ENCODE peak calls at places on chromosomes 6 and 20, in nine cellular contexts. E, G, Z, I, O, B, C, U and K are unnamed samples. For H3K4me1, the result is how much of the 10 kb centered on the place peaks cover.

GRCh38 chr6:24919404-24919892 is 16.3 kb downstream of the RIPOR2 start:
- ATAC-seq in E (no peak), U (no peak), O (no peak), C (no peak), G (peak), Z (no peak), I (no peak), B (no peak), K (no peak)

GRCh38 chr20:18046535-18046934 is 11.2 kb downstream of the OVOL2 start:
- ATAC-seq in E (no peak), Z (no peak), B (no peak), O (no peak), C (no peak), G (no peak), U (no peak), I (no peak), K (no peak)

GRCh38 chr6:161394437-161394836 is 120.6 kb upstream of the AGPAT4 start:
- ATAC-seq in U (no peak), C (no peak), B (peak), E (no peak), G (no peak), Z (no peak), O (no peak), I (no peak), K (no peak)

GRCh38 chr6:141107562-141108160 is 1025.1 kb upstream of the GJE1 start:
- ATAC-seq in Z (no peak), I (no peak), G (no peak), U (peak), B (no peak), C (peak), O (peak), E (no peak), K (no peak)

GRCh38 chr20:24370911-24371695 is 98.3 kb upstream of the SYNDIG1 start:
- ATAC-seq in U (no peak), Z (no peak), I (no peak), G (no peak), O (no peak), E (no peak), B (no peak), C (no peak), K (no peak)

GRCh38 chr6:119470893-119471542 is 121.5 kb upstream of the MAN1A1 start:
- ATAC-seq in Z (no peak), U (no peak), C (no peak), G (no peak), I (no peak), B (no peak), E (no peak), O (no peak), K (no peak)

GRCh38 chr6:814378-815347 is 121.7 kb upstream of the EXOC2 start:
- ATAC-seq in E (no peak), C (no peak), B (peak), G (no peak), I (no peak), Z (no peak), U (no peak), O (no peak), K (no peak)

GRCh38 chr6:157144861-157145260 is 178.5 kb downstream of the TMEM242 start:
- ATAC-seq in O (no peak), C (no peak), G (peak), B (peak), U (no peak), Z (no peak), E (no peak), I (no peak), K (no peak)

GRCh38 chr20:9215539-9215938 is 146.7 kb downstream of the PLCB4 start:
- ATAC-seq in E (no peak), O (peak), Z (no peak), G (no peak), I (no peak), B (no peak), U (no peak), C (no peak), K (no peak)

GRCh38 chr6:166900956-166901607 is 55.3 kb downstream of the RNASET2 start:
- ATAC-seq in B (no peak), U (no peak), C (no peak), E (no peak), Z (no peak), G (no peak), O (no peak), I (no peak), K (no peak)

GRCh38 chr6:161544801-161545490 is 271.1 kb upstream of the AGPAT4 start:
- ATAC-seq in I (no peak), B (no peak), G (no peak), Z (no peak), O (no peak), E (no peak), C (no peak), U (no peak), K (no peak)

GRCh38 chr20:14142171-14142570 is 146.9 kb downstream of the MACROD2 start:
- ATAC-seq in O (peak), G (peak), Z (peak), I (peak), U (peak), C (peak), B (peak), E (peak), K (peak)

GRCh38 chr20:57672164-57672563 is 37.7 kb downstream of the PMEPA1 start:
- ATAC-seq in Z (peak), I (no peak), O (no peak), U (no peak), B (peak), E (no peak), C (no peak), G (peak), K (peak)

GRCh38 chr6:88641178-88641903 is 322.1 kb downstream of the RNGTT start:
- ATAC-seq in B (no peak), G (no peak), E (no peak), I (no peak), C (no peak), U (no peak), O (no peak), Z (no peak), K (no peak)

GRCh38 chr6:47438481-47439347 is 38.9 kb upstream of the CD2AP start:
- ATAC-seq in B (peak), I (no peak), Z (peak), U (no peak), G (peak), C (no peak), E (no peak), O (no peak), K (peak)

GRCh38 chr20:25230177-25230831 is 17.6 kb upstream of the PYGB start:
- ATAC-seq in B (no peak), E (no peak), U (no peak), I (peak), Z (peak), G (no peak), C (no peak), O (no peak), K (no peak)

GRCh38 chr6:79201127-79201526 is 33.4 kb downstream of the HMGN3 start:
- ATAC-seq in B (no peak), G (no peak), C (no peak), E (no peak), Z (no peak), O (no peak), I (no peak), U (no peak), K (no peak)

GRCh38 chr6:166567107-166567506 is 19.4 kb downstream of the RAMACL start:
- ATAC-seq in U (peak), E (no peak), I (no peak), C (peak), Z (no peak), G (peak), B (peak), O (no peak), K (peak)

GRCh38 chr6:548091-548490 is 108.8 kb downstream of the HUS1B start:
- ATAC-seq in Z (no peak), E (no peak), C (no peak), B (no peak), O (no peak), U (no peak), G (no peak), I (no peak), K (no peak)

GRCh38 chr6:11251553-11252358 is 19.3 kb upstream of the NEDD9 start:
- ATAC-seq in B (peak), G (peak), C (peak), Z (peak), E (peak), U (peak), I (peak), O (no peak), K (peak)

GRCh38 chr6:104462811-104463599 is 396.7 kb downstream of the HACE1 start:
- ATAC-seq in G (no peak), I (no peak), O (no peak), B (no peak), E (no peak), Z (no peak), U (no peak), C (no peak), K (no peak)

GRCh38 chr20:45010399-45010828 is 44.1 kb downstream of the STK4 start:
- ATAC-seq in I (no peak), Z (no peak), U (peak), C (peak), B (no peak), O (no peak), G (no peak), E (no peak), K (no peak)

GRCh38 chr6:47116616-47117015 is 74.5 kb upstream of the ADGRF1 start:
- ATAC-seq in E (no peak), C (peak), B (no peak), I (no peak), G (no peak), Z (no peak), O (no peak), U (peak), K (no peak)

GRCh38 chr6:132227937-132228336 is 173.3 kb downstream of the MOXD1 start:
- ATAC-seq in E (no peak), B (peak), Z (peak), U (no peak), G (no peak), O (no peak), I (no peak), C (no peak), K (peak)

GRCh38 chr6:45933855-45934254 is 81.8 kb downstream of the CLIC5 start:
- ATAC-seq in U (no peak), O (no peak), G (no peak), Z (no peak), C (no peak), I (no peak), B (no peak), E (no peak), K (no peak)

GRCh38 chr6:148144917-148145521 is 197.6 kb upstream of the SASH1 start:
- ATAC-seq in U (peak), C (no peak), O (peak), Z (no peak), I (peak), G (peak), E (no peak), B (no peak), K (no peak)

GRCh38 chr20:35870541-35871307 is 83.6 kb downstream of the SCAND1 start:
- ATAC-seq in O (no peak), C (peak), U (peak), B (no peak), I (no peak), Z (no peak), E (peak), G (no peak), K (no peak)

GRCh38 chr6:13485923-13486557 is 1.4 kb downstream of the GFOD1 start:
- ATAC-seq in U (peak), C (peak), Z (peak), E (peak), G (peak), I (no peak), O (no peak), B (peak), K (no peak)

DNA sequence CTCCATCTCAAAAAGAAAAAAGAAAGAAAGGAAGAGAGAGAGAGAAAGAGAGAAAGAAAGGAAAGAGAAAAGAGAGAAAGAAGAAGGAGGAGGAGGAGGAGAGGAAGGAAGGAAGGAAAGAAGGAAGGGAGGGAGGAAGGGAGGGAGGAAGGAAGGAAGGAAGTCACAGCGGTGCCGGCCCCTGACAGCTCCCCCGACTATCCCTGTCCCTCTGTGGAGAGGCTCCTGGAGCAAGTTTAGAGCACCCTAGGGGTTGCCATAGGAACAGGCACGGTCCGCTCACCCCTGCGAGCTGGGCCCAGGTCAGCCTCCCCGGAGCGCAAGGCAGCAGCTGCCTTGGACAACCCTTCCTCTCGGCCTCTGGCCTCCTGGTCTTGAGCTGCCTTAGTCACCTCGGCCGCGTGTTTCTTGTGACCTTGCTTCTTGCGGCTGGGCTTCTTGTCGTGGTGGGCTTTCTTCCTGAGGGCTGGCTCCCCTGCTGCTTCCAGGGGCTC is 6.8 kb downstream of the BNIP5 start:
- ATAC-seq in E (no peak), C (no peak), B (no peak), U (no peak), I (no peak), G (no peak), O (peak), Z (no peak), K (no peak)
- H3K4me1 ChIP-seq in E (under half), C (under half), B (under half), U (under half), I (under half), G (under half), O (under half), Z (under half), K (under half)

GRCh38 chr6:113642714-113643442 is 214.3 kb upstream of the MARCKS start:
- ATAC-seq in U (no peak), I (peak), O (peak), G (peak), Z (peak), E (peak), B (no peak), C (no peak), K (no peak)
- H3K4me1 ChIP-seq in U (under half), I (half or more), O (under half), G (under half), Z (under half), E (under half), B (under half), C (under half), K (under half)

DNA sequence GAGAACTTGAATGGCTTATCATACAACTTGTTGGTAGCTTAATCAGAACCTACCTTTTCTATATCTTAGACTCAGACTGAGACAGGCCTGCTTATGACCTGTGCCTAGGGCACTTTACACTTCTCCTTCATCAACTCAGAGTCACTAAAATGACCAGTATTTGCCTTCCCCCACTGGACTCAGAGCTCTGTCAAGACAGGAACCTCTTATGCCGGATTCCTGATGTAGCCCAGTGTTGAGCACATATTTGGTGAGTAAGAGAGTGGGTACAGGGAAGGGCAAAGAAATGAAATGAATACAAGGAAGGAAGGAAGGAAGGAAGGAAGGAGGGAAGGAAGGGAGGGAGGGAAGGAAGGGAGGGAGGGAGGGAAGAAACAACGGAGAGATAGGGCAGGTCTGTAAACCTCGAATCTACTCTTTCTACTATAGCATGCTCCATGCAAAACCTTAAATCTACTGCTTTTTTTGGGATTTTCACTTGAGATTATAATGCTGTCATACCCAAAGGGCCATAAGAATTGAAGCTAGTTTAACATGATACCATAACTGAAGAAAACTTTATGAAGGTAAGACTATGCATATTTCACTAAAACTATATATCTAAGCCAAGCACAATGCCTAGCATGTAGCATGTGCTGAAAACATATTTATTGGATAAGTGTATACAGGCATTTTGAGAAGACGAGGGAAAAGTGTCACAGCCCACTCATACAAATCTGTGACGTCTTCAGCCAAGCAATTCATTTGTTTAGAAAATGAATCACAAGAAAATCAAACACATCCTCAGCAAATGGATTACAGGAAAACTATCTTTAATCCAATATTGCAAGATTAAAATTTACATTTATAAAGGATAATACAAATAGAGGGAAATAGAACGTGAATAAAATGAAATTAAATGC is 89.9 kb downstream of the RFX6 start:
- ATAC-seq in C (no peak), U (no peak), G (no peak), O (no peak), B (no peak), E (no peak), I (no peak), Z (no peak), K (no peak)
- H3K4me1 ChIP-seq in C (under half), U (under half), G (under half), O (under half), B (under half), E (under half), I (under half), Z (under half), K (under half)

GRCh38 chr20:53580376-53581111 is 13.1 kb downstream of the ZNF217 start:
- ATAC-seq in G (no peak), C (no peak), U (no peak), I (no peak), Z (no peak), O (no peak), B (no peak), E (no peak), K (no peak)
- H3K4me1 ChIP-seq in G (half or more), C (half or more), U (under half), I (half or more), Z (under half), O (under half), B (under half), E (half or more), K (under half)

GRCh38 chr6:43914272-43915147 is 144.5 kb downstream of the VEGFA start:
- ATAC-seq in G (no peak), E (no peak), B (no peak), O (no peak), Z (no peak), U (no peak), I (no peak), C (no peak), K (no peak)

GRCh38 chr6:43915213-43915869 is 145.3 kb downstream of the VEGFA start:
- ATAC-seq in I (no peak), Z (no peak), U (no peak), C (no peak), B (no peak), O (no peak), G (no peak), E (no peak), K (no peak)

GRCh38 chr6:43912598-43913387 is 142.8 kb downstream of the VEGFA start:
- ATAC-seq in U (no peak), Z (no peak), I (no peak), G (no peak), C (no peak), O (peak), E (no peak), B (no peak), K (no peak)

GRCh38 chr6:43911625-43912577 is 141.9 kb downstream of the VEGFA start:
- ATAC-seq in O (no peak), I (no peak), Z (no peak), U (no peak), B (no peak), C (no peak), E (no peak), G (no peak), K (no peak)

DNA sequence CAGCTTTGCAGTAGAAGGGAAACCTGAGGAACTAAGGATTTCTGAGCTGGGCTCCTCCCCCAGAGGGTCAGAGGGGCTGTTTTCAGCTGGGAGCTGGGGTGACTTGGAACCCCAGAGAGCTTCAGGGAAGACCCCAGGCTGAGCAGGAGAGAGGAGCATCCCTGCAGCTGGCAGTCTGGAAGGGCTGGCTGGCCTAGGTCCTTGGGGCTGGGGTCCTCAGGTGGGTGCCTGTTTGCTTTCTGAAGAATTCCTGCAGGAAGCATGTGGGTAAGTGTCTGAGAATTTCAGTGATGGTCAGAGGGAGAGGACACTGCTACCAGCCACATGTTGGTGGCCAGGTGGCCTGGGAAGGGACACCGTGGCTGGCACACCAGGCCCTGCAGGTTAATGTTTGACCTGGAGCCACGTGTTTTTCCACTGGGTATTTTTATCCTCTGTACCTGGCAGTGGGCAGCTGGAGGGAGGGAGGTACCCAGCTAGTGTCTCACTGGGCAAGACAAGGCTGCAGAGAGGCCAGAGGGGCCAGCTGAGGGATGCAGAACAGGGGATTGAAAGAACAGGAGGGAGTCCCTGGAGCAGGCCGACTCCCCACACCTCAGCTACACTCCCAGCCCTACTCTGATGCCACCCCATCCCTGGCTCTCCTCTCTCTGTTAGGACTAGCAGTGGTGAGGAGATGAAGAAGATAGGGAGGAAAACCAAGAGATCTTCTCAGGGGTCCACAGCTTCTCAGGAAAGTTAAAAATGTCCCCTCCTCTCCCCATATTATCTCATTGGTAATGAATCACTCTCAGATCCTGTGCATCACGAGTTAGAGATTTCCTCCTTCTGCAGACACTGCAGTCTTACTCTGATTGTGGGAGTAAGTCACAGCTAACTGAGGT is 143.6 kb downstream of the VEGFA start:
- ATAC-seq in I (peak), B (no peak), G (no peak), E (no peak), U (peak), C (no peak), O (no peak), Z (no peak), K (no peak)
- H3K4me1 ChIP-seq in I (half or more), B (under half), G (under half), E (half or more), U (under half), C (under half), O (under half), Z (under half), K (under half)

GRCh38 chr6:32190054-32190945 is at the start of gene PBX2:
- ATAC-seq in I (peak), G (peak), C (peak), U (peak), E (peak), O (peak), B (peak), Z (peak), K (peak)
- H3K4me1 ChIP-seq in I (under half), G (half or more), C (under half), U (under half), E (under half), O (under half), B (under half), Z (under half), K (under half)

DNA sequence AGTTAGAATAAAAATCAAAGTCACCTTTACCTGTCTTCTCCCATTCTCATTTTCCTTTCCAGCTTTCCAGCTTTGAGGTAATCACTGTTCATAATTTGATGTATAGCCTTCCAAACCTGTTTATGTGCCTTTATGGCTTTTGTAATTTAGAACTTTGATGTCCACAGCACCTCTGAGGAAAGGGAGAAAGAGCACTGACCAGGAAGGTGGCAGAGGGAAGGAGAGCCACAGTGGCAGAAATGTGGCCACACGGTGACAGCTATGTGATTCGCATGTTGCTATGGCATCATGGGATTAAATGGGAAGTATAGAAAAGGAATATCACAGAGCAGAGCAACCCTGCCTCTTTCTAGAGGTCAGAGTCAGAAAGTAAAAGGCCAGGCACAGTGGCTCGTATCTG is 51.7 kb upstream of the PLCG1 start:
- ATAC-seq in C (no peak), U (no peak), G (no peak), B (no peak), E (no peak), I (no peak), Z (no peak), O (no peak), K (no peak)
- H3K4me1 ChIP-seq in C (under half), U (under half), G (under half), B (under half), E (under half), I (under half), Z (under half), O (under half), K (under half)

GRCh38 chr20:5127859-5128409 is 1.1 kb downstream of the CDS2 start:
- ATAC-seq in B (no peak), U (no peak), O (no peak), E (peak), G (no peak), Z (no peak), I (no peak), C (no peak), K (no peak)
- H3K4me1 ChIP-seq in B (under half), U (under half), O (under half), E (under half), G (under half), Z (under half), I (under half), C (under half), K (under half)